ENCODE peak calls at places on chromosome 14, in eight cellular contexts. J, F, Y, C, G, A, X and K are unnamed samples. For H3K9me3, H3K4me1 and H3K27me3, the result is how much of the 10 kb centered on the place peaks cover.

GRCh38 chr14:34662558-34663088 is 32.7 kb upstream of the SNX6 start:
- DNase-seq in Y (peak), F (no peak), A (no peak), X (no peak), C (no peak), G (no peak), J (no peak), K (no peak)

GRCh38 chr14:68363841-68364711 is 428.8 kb downstream of the ZFP36L1 start:
- DNase-seq in C (peak), A (no peak), Y (peak), J (peak), X (peak), F (no peak), G (no peak), K (no peak)

GRCh38 chr14:104695660-104696000 is 6.2 kb downstream of the INF2 start:
- DNase-seq in Y (no peak), J (no peak), A (no peak), G (no peak), X (no peak), C (no peak), F (no peak), K (no peak)

GRCh38 chr14:59507063-59507751 is 22.9 kb downstream of the JKAMP start:
- DNase-seq in C (peak), G (peak), F (peak), J (peak), X (peak), A (peak), Y (peak), K (peak)

GRCh38 chr14:30624132-30624423 is 2.0 kb downstream of the SCFD1 start:
- DNase-seq in Y (no peak), X (no peak), G (no peak), C (no peak), F (no peak), J (no peak), A (no peak), K (no peak)

GRCh38 chr14:24415421-24416253 is 13.8 kb downstream of the CBLN3 start:
- DNase-seq in Y (no peak), F (no peak), X (no peak), G (no peak), A (no peak), C (no peak), J (no peak), K (no peak)

GRCh38 chr14:70907996-70908917 is 998 bp downstream of the PCNX1 start:
- DNase-seq in J (peak), A (peak), G (peak), C (peak), F (peak), X (peak), Y (peak), K (peak)

GRCh38 chr14:69996197-69996596 is 117.0 kb downstream of the SMOC1 start:
- DNase-seq in A (no peak), J (no peak), X (no peak), Y (peak), C (no peak), F (no peak), G (no peak), K (no peak)

GRCh38 chr14:56963381-56963780 is 153.1 kb upstream of the OTX2 start:
- DNase-seq in F (no peak), G (no peak), C (no peak), X (no peak), Y (no peak), A (no peak), J (no peak), K (no peak)

GRCh38 chr14:79464468-79464867 is 746.8 kb downstream of the DIO2 start:
- DNase-seq in F (no peak), A (no peak), C (no peak), X (no peak), J (no peak), G (no peak), Y (no peak), K (no peak)

GRCh38 chr14:71574976-71575375 is 357.3 kb upstream of the RGS6 start:
- DNase-seq in X (no peak), F (no peak), A (no peak), J (no peak), G (no peak), Y (peak), C (no peak), K (no peak)

GRCh38 chr14:25371053-25371452 is 321.1 kb upstream of the STXBP6 start:
- DNase-seq in G (no peak), F (no peak), J (no peak), A (no peak), C (no peak), X (no peak), Y (no peak), K (no peak)

GRCh38 chr14:32896979-32897723 is 41.5 kb upstream of the NPAS3 start:
- DNase-seq in A (peak), X (no peak), G (no peak), C (no peak), Y (peak), F (no peak), J (no peak), K (no peak)

GRCh38 chr14:71474291-71474690 is 457.9 kb upstream of the RGS6 start:
- DNase-seq in J (no peak), X (no peak), A (no peak), G (no peak), Y (no peak), C (no peak), F (no peak), K (peak)

GRCh38 chr14:32428149-32428548 is 99.1 kb downstream of the AKAP6 start:
- DNase-seq in F (no peak), C (no peak), Y (no peak), G (no peak), J (no peak), X (peak), A (no peak), K (no peak)

GRCh38 chr14:23430733-23431105 is 4.7 kb downstream of the MYH7 start:
- DNase-seq in F (no peak), J (no peak), X (peak), Y (no peak), C (no peak), G (no peak), A (no peak), K (no peak)

GRCh38 chr14:51828017-51828797 is 32.2 kb upstream of the GNG2 start:
- DNase-seq in J (no peak), A (no peak), F (no peak), C (peak), G (peak), Y (peak), X (peak), K (no peak)

GRCh38 chr14:99258884-99259283 is 13.1 kb downstream of the BCL11B start:
- DNase-seq in Y (no peak), X (no peak), J (no peak), G (no peak), A (no peak), C (no peak), F (no peak), K (no peak)

GRCh38 chr14:74502236-74503019 is 8.9 kb downstream of the ISCA2 start:
- DNase-seq in A (peak), X (peak), G (no peak), J (no peak), Y (peak), C (no peak), F (peak), K (peak)

GRCh38 chr14:66468778-66469367 is 17.3 kb upstream of the CCDC196 start:
- DNase-seq in C (no peak), Y (no peak), A (no peak), G (no peak), F (no peak), J (no peak), X (no peak), K (no peak)
- H3K9me3 ChIP-seq in C (under half), Y (under half), A (under half), G (under half), F (under half), J (under half), X (under half), K (under half)

GRCh38 chr14:102378830-102379229 is 16.1 kb downstream of the TECPR2 start:
- DNase-seq in A (no peak), F (no peak), Y (no peak), G (no peak), C (no peak), X (no peak), J (no peak), K (no peak)
- H3K4me1 ChIP-seq in A (under half), F (under half), Y (under half), G (under half), C (under half), X (under half), J (under half), K (under half)

GRCh38 chr14:72812292-72812851 is 81.5 kb downstream of the DPF3 start:
- DNase-seq in Y (no peak), F (no peak), A (no peak), X (peak), G (peak), J (peak), C (peak), K (no peak)

GRCh38 chr14:72810201-72810600 is 83.7 kb downstream of the DPF3 start:
- DNase-seq in Y (no peak), C (no peak), X (no peak), A (no peak), G (no peak), F (no peak), J (no peak), K (no peak)

GRCh38 chr14:72804653-72805180 is 89.2 kb downstream of the DPF3 start:
- DNase-seq in J (no peak), X (no peak), G (no peak), C (no peak), Y (no peak), F (no peak), A (no peak), K (no peak)

GRCh38 chr14:72809063-72809462 is 84.8 kb downstream of the DPF3 start:
- DNase-seq in A (no peak), F (no peak), G (no peak), Y (no peak), J (no peak), X (no peak), C (no peak), K (no peak)

DNA sequence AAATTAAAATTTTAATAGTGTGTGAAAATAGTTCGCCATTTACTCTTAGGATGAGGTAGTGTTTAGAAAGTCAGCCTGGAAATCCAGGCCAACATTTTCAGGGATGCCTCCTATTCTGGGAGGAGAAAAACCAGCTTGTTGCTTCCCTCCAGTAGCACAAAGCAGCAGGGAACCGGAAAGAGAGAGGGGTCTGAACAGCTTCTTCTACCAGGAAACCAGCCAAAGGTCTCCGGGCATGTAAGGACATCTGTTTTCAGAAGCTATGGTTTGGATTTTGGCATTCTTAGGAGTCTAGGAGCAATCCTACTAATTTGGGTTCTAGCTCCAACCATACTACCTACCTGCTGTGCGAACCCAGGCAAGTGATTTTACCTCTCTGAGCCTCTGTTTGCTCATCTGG is 85.3 kb downstream of the DPF3 start:
- DNase-seq in X (no peak), G (no peak), J (no peak), Y (no peak), A (no peak), C (no peak), F (no peak), K (no peak)
- H3K27me3 ChIP-seq in X (under half), G (under half), J (under half), Y (under half), A (under half), C (under half), F (under half), K (under half)

DNA sequence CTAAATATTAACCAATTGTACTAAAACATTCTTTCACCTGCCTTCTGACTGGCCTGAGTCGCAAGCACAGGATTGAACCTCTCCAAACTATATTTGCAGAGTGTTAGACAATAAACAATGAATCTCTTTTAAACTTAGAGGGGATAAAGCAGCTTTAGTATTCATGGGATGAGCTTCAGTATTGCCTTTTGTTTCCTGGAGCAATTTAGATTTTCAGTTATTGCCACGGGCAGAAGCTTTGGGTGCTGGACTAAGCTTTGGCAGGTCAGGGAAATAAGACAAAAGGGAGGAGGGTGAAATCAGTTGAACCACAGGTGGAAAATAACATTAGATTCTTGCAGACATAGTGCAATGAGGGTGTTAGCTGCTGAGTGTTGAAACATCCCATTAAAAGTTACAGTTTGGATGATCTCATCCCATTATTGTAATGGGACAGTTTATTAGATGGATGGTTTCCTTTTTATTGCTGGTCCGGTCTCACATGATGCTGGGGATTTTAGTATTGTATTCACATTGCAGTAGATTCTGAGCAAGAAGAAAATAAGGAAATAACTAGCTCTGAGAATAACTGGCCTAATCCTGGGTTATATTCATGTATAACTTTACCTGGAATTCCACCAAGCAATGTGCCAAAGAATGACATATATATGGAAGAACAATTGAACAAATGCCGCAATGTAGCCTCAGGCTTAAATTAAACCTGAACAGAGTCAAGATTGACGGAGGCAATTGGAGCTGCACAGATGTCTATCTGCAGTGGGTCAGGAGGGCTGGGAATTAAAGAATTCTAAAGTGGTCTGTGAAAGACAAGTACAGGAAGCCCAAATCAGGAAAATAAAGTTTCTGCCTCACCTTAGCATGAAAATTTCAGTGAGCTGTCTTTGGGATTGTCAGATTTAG is 1092.8 kb upstream of the SEL1L start:
- DNase-seq in F (no peak), X (no peak), G (no peak), A (no peak), J (no peak), C (no peak), Y (no peak), K (peak)
- H3K9me3 ChIP-seq in F (under half), X (under half), G (under half), A (under half), J (under half), C (under half), Y (under half), K (under half)

DNA sequence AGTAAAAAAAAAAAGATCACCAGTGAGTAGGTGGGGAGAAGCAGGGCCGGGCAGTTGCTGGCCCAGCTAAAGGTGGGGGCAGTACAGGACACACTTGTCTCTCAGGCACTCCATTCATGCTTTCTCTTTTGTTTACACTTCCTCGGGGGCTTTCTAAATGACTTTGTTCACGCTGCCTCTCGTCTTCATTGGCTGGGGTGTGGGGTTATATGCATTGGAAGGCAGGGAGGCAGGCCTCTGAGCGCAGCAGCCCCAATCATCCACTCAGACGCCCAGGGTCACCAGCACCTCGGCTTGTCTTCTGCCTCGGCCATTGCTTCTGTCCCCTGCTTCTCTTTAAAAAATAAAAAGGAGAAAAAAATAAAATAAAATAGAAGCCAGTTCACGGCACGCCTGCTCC is 369 bp downstream of the TGFB3 start:
- DNase-seq in J (peak), A (peak), X (peak), Y (no peak), F (peak), C (peak), G (no peak), K (peak)
- H3K4me1 ChIP-seq in J (under half), A (under half), X (under half), Y (under half), F (under half), C (under half), G (half or more), K (under half)

GRCh38 chr14:77140343-77140936 is 1.2 kb downstream of the ZDHHC22 start:
- DNase-seq in X (peak), Y (no peak), F (no peak), C (no peak), J (no peak), G (no peak), A (no peak), K (no peak)
- H3K27me3 ChIP-seq in X (half or more), Y (half or more), F (under half), C (half or more), J (under half), G (half or more), A (under half), K (under half)

GRCh38 chr14:105903971-105904370 is 377.6 kb downstream of the TMEM121 start:
- DNase-seq in X (no peak), A (no peak), Y (no peak), F (no peak), J (no peak), G (no peak), C (no peak), K (no peak)
- H3K9me3 ChIP-seq in X (under half), A (under half), Y (under half), F (under half), J (under half), G (under half), C (under half), K (under half)

DNA sequence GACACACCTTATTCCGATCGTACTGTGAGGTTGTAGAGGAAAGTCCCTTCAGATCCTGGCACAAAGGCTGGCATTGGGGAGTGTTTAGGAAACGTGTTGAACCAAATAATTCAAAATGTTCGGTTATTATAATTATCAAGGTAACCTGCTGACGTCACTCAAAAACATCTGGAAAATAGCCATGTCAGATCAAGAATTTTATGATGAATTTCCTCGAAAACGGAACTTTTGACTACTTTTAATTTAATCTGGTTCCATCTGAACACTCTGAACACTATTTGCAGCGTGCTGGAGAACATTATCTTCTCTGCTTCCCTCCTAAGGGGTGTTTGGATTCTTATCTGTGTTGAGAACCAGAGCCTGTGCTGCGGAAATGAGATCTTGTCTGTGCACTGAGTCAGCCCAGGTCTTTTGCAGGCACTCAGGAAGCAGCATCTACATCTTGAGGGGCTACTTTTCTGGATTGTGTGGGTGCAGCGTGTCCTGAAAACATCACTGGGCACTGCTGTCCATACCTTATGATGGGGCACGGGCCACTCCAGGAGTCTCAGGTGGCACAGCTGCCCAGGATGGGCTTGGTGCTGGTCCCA is 100.4 kb downstream of the SLC25A47 start:
- DNase-seq in Y (no peak), G (no peak), X (no peak), F (peak), C (no peak), A (no peak), J (no peak), K (no peak)
- H3K4me1 ChIP-seq in Y (under half), G (under half), X (under half), F (under half), C (under half), A (under half), J (under half), K (under half)

DNA sequence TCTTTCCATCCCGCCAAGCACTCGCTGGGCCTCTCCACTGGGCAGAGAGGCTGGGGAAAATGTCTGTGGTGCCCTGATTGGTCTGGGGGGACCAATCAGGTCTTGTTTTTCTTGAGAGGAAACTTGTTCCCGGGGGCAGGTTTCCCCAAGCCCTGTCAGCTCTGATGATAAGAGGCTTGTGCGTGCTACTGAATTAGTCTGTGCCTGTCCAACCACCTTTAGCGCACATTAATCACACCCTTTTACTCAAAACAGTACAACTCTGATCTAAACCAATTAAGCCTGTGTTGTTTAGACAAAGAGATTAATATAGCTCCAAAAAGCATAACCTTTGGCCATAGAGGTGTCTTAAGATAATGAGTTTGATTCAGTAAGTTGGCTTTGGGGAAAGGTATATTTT is 580.4 kb downstream of the VRK1 start:
- DNase-seq in G (no peak), A (no peak), X (no peak), J (no peak), Y (no peak), F (no peak), C (no peak), K (no peak)
- H3K27me3 ChIP-seq in G (under half), A (under half), X (under half), J (under half), Y (under half), F (under half), C (under half), K (under half)